ENCODE peak calls at places on chromosomes 1 and 21, in eight cellular contexts. One of them, this sample, is unnamed.

GRCh38 chr21:31644648-31645047 is 14.8 kb upstream of the SOD1 start:
- DNase-seq in activated CD4-positive, alpha-beta T cell treated with anti-CD3 and anti-CD28 coated beads for 24 hours: no peak
- DNase-seq in nucleus accumbens: no peak
- DNase-seq in CD4-positive, CD25-positive, alpha-beta regulatory T cell: no peak
- DNase-seq in sigmoid colon: no peak
- DNase-seq in substantia nigra: no peak
- DNase-seq in lower leg skin: no peak
- DNase-seq in AG20443: no peak
- DNase-seq in this sample: no peak

GRCh38 chr21:39014751-39015150 is 168.5 kb downstream of the PSMG1 start:
- DNase-seq in activated CD4-positive, alpha-beta T cell treated with anti-CD3 and anti-CD28 coated beads for 24 hours: no peak
- DNase-seq in nucleus accumbens: no peak
- DNase-seq in CD4-positive, CD25-positive, alpha-beta regulatory T cell: no peak
- DNase-seq in sigmoid colon: no peak
- DNase-seq in substantia nigra: no peak
- DNase-seq in lower leg skin: no peak
- DNase-seq in AG20443: peak
- DNase-seq in this sample: no peak

GRCh38 chr1:221648201-221648600 is 93.7 kb downstream of the DUSP10 start:
- DNase-seq in activated CD4-positive, alpha-beta T cell treated with anti-CD3 and anti-CD28 coated beads for 24 hours: no peak
- DNase-seq in nucleus accumbens: no peak
- DNase-seq in CD4-positive, CD25-positive, alpha-beta regulatory T cell: no peak
- DNase-seq in sigmoid colon: no peak
- DNase-seq in substantia nigra: no peak
- DNase-seq in lower leg skin: no peak
- DNase-seq in AG20443: no peak
- DNase-seq in this sample: no peak

GRCh38 chr1:32876341-32877210 is 5.9 kb upstream of the FNDC5 start:
- DNase-seq in activated CD4-positive, alpha-beta T cell treated with anti-CD3 and anti-CD28 coated beads for 24 hours: peak
- DNase-seq in nucleus accumbens: peak
- DNase-seq in CD4-positive, CD25-positive, alpha-beta regulatory T cell: peak
- DNase-seq in sigmoid colon: no peak
- DNase-seq in substantia nigra: no peak
- DNase-seq in lower leg skin: peak
- DNase-seq in AG20443: peak
- DNase-seq in this sample: no peak

GRCh38 chr1:98086156-98086555 is 165.3 kb upstream of the DPYD start:
- DNase-seq in activated CD4-positive, alpha-beta T cell treated with anti-CD3 and anti-CD28 coated beads for 24 hours: no peak
- DNase-seq in nucleus accumbens: no peak
- DNase-seq in CD4-positive, CD25-positive, alpha-beta regulatory T cell: no peak
- DNase-seq in sigmoid colon: no peak
- DNase-seq in substantia nigra: no peak
- DNase-seq in lower leg skin: no peak
- DNase-seq in AG20443: no peak
- DNase-seq in this sample: no peak

GRCh38 chr1:171251741-171252300 is 3.5 kb downstream of the FMO1 start:
- DNase-seq in activated CD4-positive, alpha-beta T cell treated with anti-CD3 and anti-CD28 coated beads for 24 hours: peak
- DNase-seq in nucleus accumbens: peak
- DNase-seq in CD4-positive, CD25-positive, alpha-beta regulatory T cell: no peak
- DNase-seq in sigmoid colon: no peak
- DNase-seq in substantia nigra: no peak
- DNase-seq in lower leg skin: no peak
- DNase-seq in AG20443: peak
- DNase-seq in this sample: no peak

GRCh38 chr1:225504776-225505175 is 76.9 kb upstream of the LBR start:
- DNase-seq in activated CD4-positive, alpha-beta T cell treated with anti-CD3 and anti-CD28 coated beads for 24 hours: no peak
- DNase-seq in nucleus accumbens: no peak
- DNase-seq in CD4-positive, CD25-positive, alpha-beta regulatory T cell: no peak
- DNase-seq in sigmoid colon: no peak
- DNase-seq in substantia nigra: no peak
- DNase-seq in lower leg skin: no peak
- DNase-seq in AG20443: no peak
- DNase-seq in this sample: no peak

GRCh38 chr1:24963099-24963872 is 33.2 kb upstream of the RUNX3 start:
- DNase-seq in activated CD4-positive, alpha-beta T cell treated with anti-CD3 and anti-CD28 coated beads for 24 hours: no peak
- DNase-seq in nucleus accumbens: no peak
- DNase-seq in CD4-positive, CD25-positive, alpha-beta regulatory T cell: no peak
- DNase-seq in sigmoid colon: peak
- DNase-seq in substantia nigra: no peak
- DNase-seq in lower leg skin: no peak
- DNase-seq in AG20443: no peak
- DNase-seq in this sample: no peak

GRCh38 chr21:42182713-42183371 is 36.1 kb upstream of the ABCG1 start:
- DNase-seq in activated CD4-positive, alpha-beta T cell treated with anti-CD3 and anti-CD28 coated beads for 24 hours: no peak
- DNase-seq in nucleus accumbens: no peak
- DNase-seq in CD4-positive, CD25-positive, alpha-beta regulatory T cell: no peak
- DNase-seq in sigmoid colon: no peak
- DNase-seq in substantia nigra: no peak
- DNase-seq in lower leg skin: no peak
- DNase-seq in AG20443: no peak
- DNase-seq in this sample: no peak

GRCh38 chr1:202203238-202204039 is 9.8 kb downstream of the LGR6 start:
- DNase-seq in activated CD4-positive, alpha-beta T cell treated with anti-CD3 and anti-CD28 coated beads for 24 hours: no peak
- DNase-seq in nucleus accumbens: no peak
- DNase-seq in CD4-positive, CD25-positive, alpha-beta regulatory T cell: no peak
- DNase-seq in sigmoid colon: no peak
- DNase-seq in substantia nigra: no peak
- DNase-seq in lower leg skin: no peak
- DNase-seq in AG20443: no peak
- DNase-seq in this sample: no peak

GRCh38 chr1:155929057-155929456 is 5.2 kb downstream of the KHDC4 start:
- DNase-seq in activated CD4-positive, alpha-beta T cell treated with anti-CD3 and anti-CD28 coated beads for 24 hours: no peak
- DNase-seq in nucleus accumbens: no peak
- DNase-seq in CD4-positive, CD25-positive, alpha-beta regulatory T cell: no peak
- DNase-seq in sigmoid colon: no peak
- DNase-seq in substantia nigra: no peak
- DNase-seq in lower leg skin: no peak
- DNase-seq in AG20443: no peak
- DNase-seq in this sample: no peak

GRCh38 chr1:33985166-33985565 is 121.3 kb downstream of the HMGB4 start:
- DNase-seq in activated CD4-positive, alpha-beta T cell treated with anti-CD3 and anti-CD28 coated beads for 24 hours: no peak
- DNase-seq in nucleus accumbens: no peak
- DNase-seq in CD4-positive, CD25-positive, alpha-beta regulatory T cell: no peak
- DNase-seq in sigmoid colon: no peak
- DNase-seq in substantia nigra: no peak
- DNase-seq in lower leg skin: peak
- DNase-seq in AG20443: peak
- DNase-seq in this sample: no peak

GRCh38 chr21:46423546-46424061 is 35.1 kb upstream of the DIP2A start:
- DNase-seq in activated CD4-positive, alpha-beta T cell treated with anti-CD3 and anti-CD28 coated beads for 24 hours: no peak
- DNase-seq in nucleus accumbens: no peak
- DNase-seq in CD4-positive, CD25-positive, alpha-beta regulatory T cell: no peak
- DNase-seq in sigmoid colon: no peak
- DNase-seq in substantia nigra: no peak
- DNase-seq in lower leg skin: no peak
- DNase-seq in AG20443: no peak
- DNase-seq in this sample: no peak

GRCh38 chr1:226519741-226520598 is 28.6 kb upstream of the STUM start:
- DNase-seq in activated CD4-positive, alpha-beta T cell treated with anti-CD3 and anti-CD28 coated beads for 24 hours: no peak
- DNase-seq in nucleus accumbens: no peak
- DNase-seq in CD4-positive, CD25-positive, alpha-beta regulatory T cell: no peak
- DNase-seq in sigmoid colon: no peak
- DNase-seq in substantia nigra: no peak
- DNase-seq in lower leg skin: peak
- DNase-seq in AG20443: no peak
- DNase-seq in this sample: no peak

GRCh38 chr1:119007672-119008482 is 19.7 kb upstream of the TBX15 start:
- DNase-seq in activated CD4-positive, alpha-beta T cell treated with anti-CD3 and anti-CD28 coated beads for 24 hours: no peak
- DNase-seq in nucleus accumbens: no peak
- DNase-seq in CD4-positive, CD25-positive, alpha-beta regulatory T cell: no peak
- DNase-seq in sigmoid colon: no peak
- DNase-seq in substantia nigra: no peak
- DNase-seq in lower leg skin: peak
- DNase-seq in AG20443: no peak
- DNase-seq in this sample: no peak

GRCh38 chr1:104082221-104082620 is 332.5 kb downstream of the AMY1C start:
- DNase-seq in activated CD4-positive, alpha-beta T cell treated with anti-CD3 and anti-CD28 coated beads for 24 hours: no peak
- DNase-seq in nucleus accumbens: no peak
- DNase-seq in CD4-positive, CD25-positive, alpha-beta regulatory T cell: no peak
- DNase-seq in sigmoid colon: no peak
- DNase-seq in substantia nigra: no peak
- DNase-seq in lower leg skin: no peak
- DNase-seq in AG20443: no peak
- DNase-seq in this sample: no peak

GRCh38 chr1:179743679-179744400 is 749 bp downstream of the FAM163A start:
- DNase-seq in activated CD4-positive, alpha-beta T cell treated with anti-CD3 and anti-CD28 coated beads for 24 hours: no peak
- DNase-seq in nucleus accumbens: no peak
- DNase-seq in CD4-positive, CD25-positive, alpha-beta regulatory T cell: no peak
- DNase-seq in sigmoid colon: no peak
- DNase-seq in substantia nigra: no peak
- DNase-seq in lower leg skin: no peak
- DNase-seq in AG20443: peak
- DNase-seq in this sample: no peak

GRCh38 chr1:229024528-229025119 is 246.3 kb upstream of the RAB4A start:
- DNase-seq in activated CD4-positive, alpha-beta T cell treated with anti-CD3 and anti-CD28 coated beads for 24 hours: peak
- DNase-seq in nucleus accumbens: no peak
- DNase-seq in CD4-positive, CD25-positive, alpha-beta regulatory T cell: no peak
- DNase-seq in sigmoid colon: peak
- DNase-seq in substantia nigra: no peak
- DNase-seq in lower leg skin: no peak
- DNase-seq in AG20443: peak
- DNase-seq in this sample: no peak

GRCh38 chr1:111364690-111365089 is 62.8 kb downstream of the OVGP1 start:
- DNase-seq in activated CD4-positive, alpha-beta T cell treated with anti-CD3 and anti-CD28 coated beads for 24 hours: no peak
- DNase-seq in nucleus accumbens: no peak
- DNase-seq in CD4-positive, CD25-positive, alpha-beta regulatory T cell: no peak
- DNase-seq in sigmoid colon: no peak
- DNase-seq in substantia nigra: no peak
- DNase-seq in lower leg skin: no peak
- DNase-seq in AG20443: no peak
- DNase-seq in this sample: no peak

GRCh38 chr1:59601032-59601431 is 213.7 kb upstream of the HOOK1 start:
- DNase-seq in activated CD4-positive, alpha-beta T cell treated with anti-CD3 and anti-CD28 coated beads for 24 hours: no peak
- DNase-seq in nucleus accumbens: peak
- DNase-seq in CD4-positive, CD25-positive, alpha-beta regulatory T cell: no peak
- DNase-seq in sigmoid colon: peak
- DNase-seq in substantia nigra: no peak
- DNase-seq in lower leg skin: peak
- DNase-seq in AG20443: peak
- DNase-seq in this sample: no peak

GRCh38 chr1:43549921-43550597 is 19.4 kb downstream of the PTPRF start:
- DNase-seq in activated CD4-positive, alpha-beta T cell treated with anti-CD3 and anti-CD28 coated beads for 24 hours: no peak
- DNase-seq in nucleus accumbens: no peak
- DNase-seq in CD4-positive, CD25-positive, alpha-beta regulatory T cell: no peak
- DNase-seq in sigmoid colon: peak
- DNase-seq in substantia nigra: no peak
- DNase-seq in lower leg skin: peak
- DNase-seq in AG20443: no peak
- DNase-seq in this sample: no peak

GRCh38 chr1:109790735-109791494 is 27.2 kb upstream of the EPS8L3 start:
- DNase-seq in activated CD4-positive, alpha-beta T cell treated with anti-CD3 and anti-CD28 coated beads for 24 hours: peak
- DNase-seq in nucleus accumbens: no peak
- DNase-seq in CD4-positive, CD25-positive, alpha-beta regulatory T cell: peak
- DNase-seq in sigmoid colon: peak
- DNase-seq in substantia nigra: no peak
- DNase-seq in lower leg skin: peak
- DNase-seq in AG20443: peak
- DNase-seq in this sample: peak

GRCh38 chr1:240027059-240027462 is 64.6 kb upstream of the FMN2 start:
- DNase-seq in activated CD4-positive, alpha-beta T cell treated with anti-CD3 and anti-CD28 coated beads for 24 hours: no peak
- DNase-seq in nucleus accumbens: peak
- DNase-seq in CD4-positive, CD25-positive, alpha-beta regulatory T cell: no peak
- DNase-seq in sigmoid colon: no peak
- DNase-seq in substantia nigra: no peak
- DNase-seq in lower leg skin: no peak
- DNase-seq in AG20443: peak
- DNase-seq in this sample: no peak

GRCh38 chr1:116268211-116268610 is 104.8 kb upstream of the ATP1A1 start:
- DNase-seq in activated CD4-positive, alpha-beta T cell treated with anti-CD3 and anti-CD28 coated beads for 24 hours: no peak
- DNase-seq in nucleus accumbens: no peak
- DNase-seq in CD4-positive, CD25-positive, alpha-beta regulatory T cell: no peak
- DNase-seq in sigmoid colon: no peak
- DNase-seq in substantia nigra: no peak
- DNase-seq in lower leg skin: peak
- DNase-seq in AG20443: no peak
- DNase-seq in this sample: no peak

GRCh38 chr1:84774674-84775548 is 84.7 kb upstream of the SSX2IP start:
- DNase-seq in activated CD4-positive, alpha-beta T cell treated with anti-CD3 and anti-CD28 coated beads for 24 hours: no peak
- DNase-seq in nucleus accumbens: peak
- DNase-seq in CD4-positive, CD25-positive, alpha-beta regulatory T cell: no peak
- DNase-seq in sigmoid colon: no peak
- DNase-seq in substantia nigra: no peak
- DNase-seq in lower leg skin: no peak
- DNase-seq in AG20443: no peak
- DNase-seq in this sample: no peak

GRCh38 chr1:54807756-54808155 is 6.6 kb upstream of the TTC22 start:
- DNase-seq in activated CD4-positive, alpha-beta T cell treated with anti-CD3 and anti-CD28 coated beads for 24 hours: no peak
- DNase-seq in nucleus accumbens: no peak
- DNase-seq in CD4-positive, CD25-positive, alpha-beta regulatory T cell: no peak
- DNase-seq in sigmoid colon: no peak
- DNase-seq in substantia nigra: no peak
- DNase-seq in lower leg skin: peak
- DNase-seq in AG20443: no peak
- DNase-seq in this sample: peak

GRCh38 chr1:234927312-234927967 is 201.2 kb downstream of the TOMM20 start:
- DNase-seq in activated CD4-positive, alpha-beta T cell treated with anti-CD3 and anti-CD28 coated beads for 24 hours: no peak
- DNase-seq in nucleus accumbens: no peak
- DNase-seq in CD4-positive, CD25-positive, alpha-beta regulatory T cell: no peak
- DNase-seq in sigmoid colon: no peak
- DNase-seq in substantia nigra: no peak
- DNase-seq in lower leg skin: peak
- DNase-seq in AG20443: no peak
- DNase-seq in this sample: no peak

GRCh38 chr1:20405893-20406604 is 80.0 kb downstream of the CAMK2N1 start:
- DNase-seq in activated CD4-positive, alpha-beta T cell treated with anti-CD3 and anti-CD28 coated beads for 24 hours: no peak
- DNase-seq in nucleus accumbens: no peak
- DNase-seq in CD4-positive, CD25-positive, alpha-beta regulatory T cell: no peak
- DNase-seq in sigmoid colon: no peak
- DNase-seq in substantia nigra: no peak
- DNase-seq in lower leg skin: peak
- DNase-seq in AG20443: peak
- DNase-seq in this sample: peak

GRCh38 chr1:6471969-6472368 is 6.0 kb upstream of the TNFRSF25 start:
- DNase-seq in activated CD4-positive, alpha-beta T cell treated with anti-CD3 and anti-CD28 coated beads for 24 hours: no peak
- DNase-seq in nucleus accumbens: no peak
- DNase-seq in CD4-positive, CD25-positive, alpha-beta regulatory T cell: no peak
- DNase-seq in sigmoid colon: no peak
- DNase-seq in substantia nigra: no peak
- DNase-seq in lower leg skin: no peak
- DNase-seq in AG20443: no peak
- DNase-seq in this sample: no peak

GRCh38 chr1:118247593-118247992 is 62.6 kb upstream of the SPAG17 start:
- DNase-seq in activated CD4-positive, alpha-beta T cell treated with anti-CD3 and anti-CD28 coated beads for 24 hours: no peak
- DNase-seq in nucleus accumbens: no peak
- DNase-seq in CD4-positive, CD25-positive, alpha-beta regulatory T cell: no peak
- DNase-seq in sigmoid colon: no peak
- DNase-seq in substantia nigra: no peak
- DNase-seq in lower leg skin: no peak
- DNase-seq in AG20443: peak
- DNase-seq in this sample: no peak

GRCh38 chr1:187491082-187491720 is 662.5 kb downstream of the PLA2G4A start:
- DNase-seq in activated CD4-positive, alpha-beta T cell treated with anti-CD3 and anti-CD28 coated beads for 24 hours: no peak
- DNase-seq in nucleus accumbens: no peak
- DNase-seq in CD4-positive, CD25-positive, alpha-beta regulatory T cell: no peak
- DNase-seq in sigmoid colon: no peak
- DNase-seq in substantia nigra: no peak
- DNase-seq in lower leg skin: no peak
- DNase-seq in AG20443: no peak
- DNase-seq in this sample: no peak

GRCh38 chr1:226690460-226690982 is 48.6 kb downstream of the ITPKB start:
- DNase-seq in activated CD4-positive, alpha-beta T cell treated with anti-CD3 and anti-CD28 coated beads for 24 hours: no peak
- DNase-seq in nucleus accumbens: no peak
- DNase-seq in CD4-positive, CD25-positive, alpha-beta regulatory T cell: peak
- DNase-seq in sigmoid colon: peak
- DNase-seq in substantia nigra: no peak
- DNase-seq in lower leg skin: peak
- DNase-seq in AG20443: no peak
- DNase-seq in this sample: no peak

GRCh38 chr1:220927442-220927841 is 48.2 kb downstream of the HLX start:
- DNase-seq in activated CD4-positive, alpha-beta T cell treated with anti-CD3 and anti-CD28 coated beads for 24 hours: no peak
- DNase-seq in nucleus accumbens: no peak
- DNase-seq in CD4-positive, CD25-positive, alpha-beta regulatory T cell: no peak
- DNase-seq in sigmoid colon: no peak
- DNase-seq in substantia nigra: no peak
- DNase-seq in lower leg skin: no peak
- DNase-seq in AG20443: no peak
- DNase-seq in this sample: no peak

GRCh38 chr1:171267391-171267790 is 19.1 kb downstream of the FMO1 start:
- DNase-seq in activated CD4-positive, alpha-beta T cell treated with anti-CD3 and anti-CD28 coated beads for 24 hours: no peak
- DNase-seq in nucleus accumbens: no peak
- DNase-seq in CD4-positive, CD25-positive, alpha-beta regulatory T cell: no peak
- DNase-seq in sigmoid colon: no peak
- DNase-seq in substantia nigra: no peak
- DNase-seq in lower leg skin: no peak
- DNase-seq in AG20443: no peak
- DNase-seq in this sample: no peak

This sample was measured in chondrocyte.